ENCODE peak calls at places on chromosomes 13 and 19, in six cellular contexts. T is heart right ventricle, G is glutamatergic neuron, O is IMR-90, W is lower leg skin, B is anterior cingulate cortex. Z is an unnamed sample.

GRCh38 chr13:25778808-25779207 is 273.0 kb downstream of the SHISA2 start:
- DNase-seq in G (no peak), B (no peak), W (no peak), T (no peak), O (no peak), Z (no peak)

GRCh38 chr19:55005684-55006488 is 32.2 kb downstream of the GP6 start:
- DNase-seq in W (no peak), B (no peak), T (no peak), G (no peak), O (no peak), Z (peak)

GRCh38 chr13:42011601-42012401 is 36.6 kb upstream of the DGKH start:
- DNase-seq in G (no peak), B (no peak), T (peak), O (no peak), W (no peak), Z (no peak)

GRCh38 chr19:15315101-15315500 is 17.2 kb downstream of the BRD4 start:
- DNase-seq in T (no peak), O (no peak), B (no peak), W (no peak), G (no peak), Z (no peak)

GRCh38 chr13:33441015-33441414 is 155.5 kb upstream of the STARD13 start:
- DNase-seq in B (no peak), G (no peak), T (no peak), O (peak), W (no peak), Z (no peak)

GRCh38 chr19:49441960-49442350 is 628 bp upstream of the SLC17A7 start:
- DNase-seq in G (no peak), W (no peak), O (no peak), T (no peak), B (no peak), Z (no peak)

GRCh38 chr19:21748088-21748487 is 19.3 kb downstream of the ZNF100 start:
- DNase-seq in T (no peak), G (no peak), O (no peak), B (no peak), W (no peak), Z (no peak)

GRCh38 chr13:52345048-52345447 is 60.9 kb downstream of the THSD1 start:
- DNase-seq in O (peak), G (no peak), B (no peak), W (no peak), T (no peak), Z (peak)

GRCh38 chr13:23488442-23488841 is 54.9 kb upstream of the SACS start:
- DNase-seq in W (no peak), G (no peak), B (no peak), O (peak), T (no peak), Z (peak)

Z was measured in brain microvascular endothelial cell.